ENCODE peak calls at places on chromosome 6, in ten cellular contexts. M is neural crest cell; I is cardiac muscle cell; B is mucosa of descending colon; O is occipital lobe; H is left lung; V is activated naive CD8-positive, alpha-beta T cell treated with anti-CD3 and anti-CD28 coated beads, Interleukin-2, amount 50 U/mL, for 24 hours; Q is NCI-H1105 treated with DMSO at 0.1 percent for 48 hours; A is Daoy; W is GM04503. T is an unnamed sample.

GRCh38 chr6:158633127-158633526 is 11.4 kb downstream of the DYNLT1 start:
- DNase-seq in O (no peak), B (peak; percentile 28), H (peak; percentile 20), A (no peak), I (no peak), V (no peak), W (no peak), M (no peak), Q (no peak), T (no peak)

GRCh38 chr6:9783567-9783966 is 631.3 kb downstream of the TFAP2A start:
- DNase-seq in V (no peak), M (no peak), H (no peak), B (no peak), Q (no peak), O (no peak), W (no peak), I (peak; percentile 51), A (peak; percentile 58), T (no peak)

GRCh38 chr6:4388675-4389074 is 253.3 kb upstream of the ECI2 start:
- DNase-seq in W (no peak), Q (no peak), O (no peak), A (peak; percentile 55), I (no peak), H (no peak), B (no peak), M (peak; percentile 47), V (no peak), T (peak; percentile 62)

GRCh38 chr6:109998159-109998785 is 20.2 kb downstream of the GPR6 start:
- DNase-seq in B (no peak), I (peak; percentile 21), Q (no peak), V (no peak), W (no peak), A (no peak), M (no peak), H (no peak), O (no peak), T (no peak)

GRCh38 chr6:105318660-105319059 is 84.2 kb downstream of the PREP start:
- DNase-seq in M (no peak), B (no peak), A (peak; percentile 82), I (peak; percentile 50), O (no peak), W (no peak), V (no peak), Q (no peak), H (no peak), T (peak; percentile 48)

GRCh38 chr6:87941556-87942358 is 105.9 kb upstream of the SPACA1 start:
- DNase-seq in H (no peak), V (no peak), B (no peak), Q (no peak), W (no peak), I (no peak), O (no peak), A (no peak), M (no peak), T (no peak)

GRCh38 chr6:144912474-144912873 is 627.3 kb downstream of the UTRN start:
- DNase-seq in V (no peak), A (peak; percentile 64), I (peak; percentile 51), H (no peak), O (no peak), M (no peak), B (no peak), Q (no peak), W (peak; percentile 73), T (peak; percentile 33)

GRCh38 chr6:155089746-155090145 is 94.6 kb downstream of the TIAM2 start:
- DNase-seq in A (no peak), M (no peak), I (no peak), B (no peak), H (no peak), W (no peak), Q (no peak), V (no peak), O (no peak), T (peak; percentile 70)

GRCh38 chr6:36345681-36346417 is 9.2 kb upstream of the BNIP5 start:
- DNase-seq in W (no peak), Q (no peak), V (no peak), I (peak; percentile 56), M (no peak), A (no peak), H (peak; percentile 17), O (no peak), B (no peak), T (no peak)

GRCh38 chr6:165661416-165662001 is 1.5 kb downstream of the PDE10A start:
- DNase-seq in O (no peak), H (no peak), M (peak; percentile 32), W (no peak), Q (peak; percentile 31), A (peak; percentile 16), B (no peak), V (no peak), I (peak; percentile 47), T (peak; percentile 24)

GRCh38 chr6:158604048-158604406 is 40.5 kb downstream of the DYNLT1 start:
- DNase-seq in O (no peak), H (no peak), B (no peak), V (no peak), A (no peak), M (no peak), Q (no peak), W (no peak), I (no peak), T (no peak)

T was measured in Caki2.